ENCODE peak calls at places on chromosome 1, in four cellular contexts. T is thoracic aorta; G is heart right ventricle; E is activated CD4-positive, alpha-beta T cell treated with anti-CD3 and anti-CD28 coated beads for 24 hours. A is an unnamed sample.

GRCh38 chr1:231106347-231106746 is 55.5 kb upstream of the TRIM67 start:
- DNase-seq in T (no peak), G (no peak), E (no peak), A (no peak)

GRCh38 chr1:93358293-93358692 is 12.6 kb downstream of the DR1 start:
- DNase-seq in T (no peak), G (no peak), E (no peak), A (no peak)

GRCh38 chr1:47944561-47944960 is 52.6 kb downstream of the TRABD2B start:
- DNase-seq in T (no peak), G (no peak), E (no peak), A (no peak)

GRCh38 chr1:118989878-118990378 is 1.8 kb upstream of the TBX15 start:
- DNase-seq in T (no peak), G (no peak), E (no peak), A (peak)

GRCh38 chr1:29123871-29124365 is at the start of gene TMEM200B:
- DNase-seq in T (no peak), G (no peak), E (no peak), A (no peak)

GRCh38 chr1:51833700-51834099 is 44.8 kb downstream of the NRDC start:
- DNase-seq in T (no peak), G (no peak), E (no peak), A (no peak)

GRCh38 chr1:61776091-61776490 is 33.8 kb downstream of the PATJ start:
- DNase-seq in T (no peak), G (no peak), E (no peak), A (no peak)

GRCh38 chr1:42817440-42817767 is 207 bp upstream of the SVBP start:
- DNase-seq in T (no peak), G (no peak), E (no peak), A (no peak)

GRCh38 chr1:153774780-153775431 is at the start of gene SLC27A3:
- DNase-seq in T (no peak), G (peak), E (no peak), A (peak)

GRCh38 chr1:10528066-10529014 is 53.6 kb downstream of the PEX14 start:
- DNase-seq in T (peak), G (peak), E (no peak), A (no peak)

GRCh38 chr1:22711591-22712501 is 1.2 kb downstream of the EPHB2 start:
- DNase-seq in T (no peak), G (no peak), E (no peak), A (no peak)

GRCh38 chr1:242751941-242752340 is 227.4 kb upstream of the PLD5 start:
- DNase-seq in T (no peak), G (no peak), E (no peak), A (no peak)

GRCh38 chr1:10796029-10796944 is at the start of gene CASZ1:
- DNase-seq in T (peak), G (peak), E (no peak), A (peak)

GRCh38 chr1:201217851-201218250 is 27.2 kb downstream of the IGFN1 start:
- DNase-seq in T (no peak), G (no peak), E (no peak), A (no peak)

GRCh38 chr1:230274254-230274653 is 151.9 kb downstream of the PGBD5 start:
- DNase-seq in T (no peak), G (no peak), E (no peak), A (no peak)

GRCh38 chr1:29033829-29034466 is 89.8 kb downstream of the TMEM200B start:
- DNase-seq in T (no peak), G (no peak), E (no peak), A (no peak)

GRCh38 chr1:67650061-67650460 is 34.9 kb upstream of the GADD45A start:
- DNase-seq in T (no peak), G (no peak), E (no peak), A (no peak)

GRCh38 chr1:23530089-23530749 is 814 bp downstream of the E2F2 start:
- DNase-seq in T (no peak), G (no peak), E (no peak), A (no peak)

GRCh38 chr1:85582687-85583354 is 2.3 kb downstream of the CCN1 start:
- DNase-seq in T (no peak), G (no peak), E (no peak), A (no peak)

GRCh38 chr1:228538831-228539230 is 51.6 kb downstream of the RNF187 start:
- DNase-seq in T (no peak), G (no peak), E (no peak), A (no peak)

GRCh38 chr1:46489169-46489637 is 433 bp upstream of the DMBX1 start:
- DNase-seq in T (no peak), G (no peak), E (peak), A (no peak)

GRCh38 chr1:116151739-116152576 is 40.8 kb downstream of the MAB21L3 start:
- DNase-seq in T (no peak), G (peak), E (peak), A (peak)

GRCh38 chr1:89962742-89963075 is 32.2 kb upstream of the ZNF326 start:
- DNase-seq in T (no peak), G (no peak), E (no peak), A (no peak)

GRCh38 chr1:200488375-200489165 is 78.7 kb upstream of the ZNF281 start:
- DNase-seq in T (no peak), G (peak), E (peak), A (peak)

GRCh38 chr1:154154534-154155181 is at the start of gene NUP210L:
- DNase-seq in T (peak), G (peak), E (no peak), A (peak)

GRCh38 chr1:4662723-4663122 is 8.3 kb downstream of the AJAP1 start:
- DNase-seq in T (no peak), G (no peak), E (no peak), A (no peak)

GRCh38 chr1:19065526-19066247 is 109.2 kb upstream of the IFFO2 start:
- DNase-seq in T (no peak), G (no peak), E (no peak), A (no peak)

GRCh38 chr1:152718238-152718637 is 10.3 kb downstream of the LCE4A start:
- DNase-seq in T (no peak), G (no peak), E (no peak), A (no peak)

GRCh38 chr1:246599315-246599714 is 33.1 kb downstream of the CNST start:
- DNase-seq in T (no peak), G (no peak), E (no peak), A (no peak)

GRCh38 chr1:178532392-178532791 is 19.5 kb downstream of the TEX35 start:
- DNase-seq in T (no peak), G (peak), E (peak), A (peak)

GRCh38 chr1:240287722-240288121 is 196.0 kb downstream of the FMN2 start:
- DNase-seq in T (no peak), G (no peak), E (no peak), A (no peak)

GRCh38 chr1:161733526-161733925 is 12.2 kb downstream of the FCRLB start:
- DNase-seq in T (no peak), G (no peak), E (no peak), A (no peak)

GRCh38 chr1:59738152-59738551 is 76.6 kb upstream of the HOOK1 start:
- DNase-seq in T (no peak), G (no peak), E (no peak), A (no peak)

GRCh38 chr1:1483714-1484113 is 12.1 kb downstream of the ATAD3B start:
- DNase-seq in T (no peak), G (no peak), E (no peak), A (no peak)

GRCh38 chr1:202890392-202890791 is 1.4 kb upstream of the RABIF start:
- DNase-seq in T (no peak), G (no peak), E (no peak), A (no peak)